ENCODE peak calls at places on chromosome 5, in nine cellular contexts. A is PC-3, R is OCI-LY7, D is SK-N-SH, I is HCT116, V is MM.1S, X is GM23248, M is GM23338, J is neural progenitor cell. G is an unnamed sample. For H3K4me1, the result is how much of the 10 kb centered on the place peaks cover.

GRCh38 chr5:152367554-152367953 is 37.5 kb downstream of the NMUR2 start:
- DNase-seq in R (no peak), I (no peak), X (no peak), A (no peak), D (no peak), J (no peak), V (no peak), M (no peak), G (no peak)

GRCh38 chr5:7714697-7715096 is 136.2 kb downstream of the CFAP90 start:
- DNase-seq in R (no peak), A (no peak), D (no peak), M (no peak), X (no peak), V (no peak), J (no peak), I (no peak), G (no peak)

GRCh38 chr5:18067615-18068014 is 433.4 kb downstream of the TAF11L14 start:
- DNase-seq in X (no peak), M (no peak), V (no peak), A (no peak), J (no peak), I (no peak), D (no peak), R (no peak), G (no peak)

GRCh38 chr5:159878988-159879471 is 37.3 kb upstream of the ADRA1B start:
- DNase-seq in I (no peak), X (peak), M (peak), J (peak), A (no peak), R (no peak), V (no peak), D (peak), G (peak)

GRCh38 chr5:143085319-143085917 is 315.2 kb downstream of the ARHGAP26 start:
- DNase-seq in I (no peak), A (no peak), J (no peak), M (no peak), V (no peak), R (no peak), D (no peak), X (no peak), G (peak)

GRCh38 chr5:156473271-156473935 is 146.4 kb downstream of the SGCD start:
- DNase-seq in X (peak), V (no peak), M (no peak), R (no peak), A (no peak), D (no peak), J (no peak), I (no peak), G (no peak)

GRCh38 chr5:149041242-149041641 is 21.6 kb downstream of the SH3TC2 start:
- DNase-seq in D (no peak), I (no peak), J (peak), R (no peak), M (no peak), A (no peak), V (no peak), X (no peak), G (no peak)

GRCh38 chr5:157398310-157398709 is 61.7 kb upstream of the NIPAL4 start:
- DNase-seq in R (no peak), J (no peak), V (no peak), M (no peak), X (no peak), D (no peak), I (no peak), A (no peak), G (no peak)

GRCh38 chr5:44389410-44389879 is at the start of gene FGF10:
- DNase-seq in V (peak), X (peak), I (no peak), R (no peak), M (peak), D (peak), J (peak), A (no peak), G (peak)

GRCh38 chr5:140497897-140498296 is 49.6 kb upstream of the EIF4EBP3 start:
- DNase-seq in J (no peak), V (no peak), R (no peak), I (no peak), A (no peak), D (no peak), X (peak), M (no peak), G (peak)

GRCh38 chr5:176754376-176754942 is 55.9 kb upstream of the UNC5A start:
- DNase-seq in A (peak), D (no peak), V (no peak), X (no peak), J (no peak), R (no peak), M (no peak), I (no peak), G (no peak)

GRCh38 chr5:177494356-177495195 is 2.8 kb downstream of the PDLIM7 start:
- DNase-seq in V (no peak), M (peak), I (peak), D (peak), J (peak), A (peak), R (peak), X (peak), G (peak)

GRCh38 chr5:112931473-112931872 is 9.4 kb upstream of the REEP5 start:
- DNase-seq in J (no peak), D (no peak), I (no peak), V (no peak), A (no peak), X (no peak), R (peak), M (no peak), G (no peak)

GRCh38 chr5:93794954-93795353 is 53.6 kb upstream of the POU5F2 start:
- DNase-seq in D (no peak), R (peak), X (no peak), I (no peak), J (no peak), V (no peak), A (peak), M (no peak), G (peak)

GRCh38 chr5:912356-913091 is 19.8 kb downstream of the TRIP13 start:
- DNase-seq in R (peak), M (peak), V (no peak), J (peak), A (peak), D (no peak), X (peak), I (peak), G (no peak)

GRCh38 chr5:135434591-135435466 is 12.3 kb downstream of the DCANP1 start:
- DNase-seq in X (peak), R (no peak), J (no peak), A (no peak), M (no peak), I (no peak), V (no peak), D (no peak), G (no peak)

GRCh38 chr5:161625673-161626072 is 59.8 kb upstream of the GABRA6 start:
- DNase-seq in R (no peak), I (no peak), V (no peak), M (no peak), X (no peak), J (no peak), A (no peak), D (no peak), G (no peak)

GRCh38 chr5:73215525-73215890 is 42.5 kb downstream of the TMEM174 start:
- DNase-seq in V (no peak), I (no peak), M (no peak), D (no peak), A (no peak), X (no peak), R (no peak), J (no peak), G (no peak)

GRCh38 chr5:127802477-127802865 is 99.3 kb downstream of the CCDC192 start:
- DNase-seq in D (no peak), V (no peak), M (no peak), I (no peak), R (no peak), X (peak), A (no peak), J (no peak), G (no peak)

GRCh38 chr5:140011297-140011802 is 31.7 kb downstream of the NRG2 start:
- DNase-seq in I (no peak), M (no peak), J (no peak), X (peak), D (no peak), V (peak), A (peak), R (no peak), G (peak)

GRCh38 chr5:142561029-142561428 is 124.9 kb downstream of the FGF1 start:
- DNase-seq in R (no peak), D (no peak), M (no peak), V (no peak), X (no peak), I (no peak), A (no peak), J (no peak), G (no peak)

GRCh38 chr5:136891175-136891574 is 525.8 kb upstream of the TRPC7 start:
- DNase-seq in R (no peak), M (peak), D (no peak), X (no peak), I (no peak), V (no peak), J (no peak), A (no peak), G (no peak)

GRCh38 chr5:118968925-118969375 is 19.4 kb downstream of the DTWD2 start:
- DNase-seq in D (no peak), X (peak), A (peak), V (no peak), R (no peak), J (no peak), I (no peak), M (no peak), G (no peak)

GRCh38 chr5:148998174-148998797 is 64.6 kb downstream of the SH3TC2 start:
- DNase-seq in M (peak), D (peak), V (peak), R (peak), X (peak), A (peak), J (peak), I (peak), G (peak)

GRCh38 chr5:150392680-150393079 is 20.0 kb downstream of the CD74 start:
- DNase-seq in I (no peak), M (no peak), D (no peak), X (no peak), J (no peak), A (no peak), V (no peak), R (no peak), G (no peak)

GRCh38 chr5:91541696-91542095 is 158.6 kb upstream of the ARRDC3 start:
- DNase-seq in M (no peak), X (peak), J (no peak), V (no peak), A (peak), I (peak), D (no peak), R (no peak), G (no peak)

GRCh38 chr5:116424258-116424615 is 150.4 kb downstream of the SEMA6A start:
- DNase-seq in I (no peak), M (no peak), D (no peak), A (no peak), J (no peak), R (no peak), V (no peak), X (no peak), G (no peak)

GRCh38 chr5:35016179-35017056 is 31.3 kb downstream of the AGXT2 start:
- DNase-seq in I (no peak), D (no peak), R (no peak), J (no peak), M (no peak), A (no peak), V (no peak), X (no peak), G (no peak)

GRCh38 chr5:14593326-14594036 is 11.9 kb downstream of the OTULINL start:
- DNase-seq in V (no peak), D (no peak), M (no peak), A (no peak), R (no peak), J (no peak), X (peak), I (no peak), G (no peak)
- H3K4me1 ChIP-seq in V (half or more), D (under half), M (under half), A (under half), R (under half), J (under half), X (under half), I (under half), G (under half)

DNA sequence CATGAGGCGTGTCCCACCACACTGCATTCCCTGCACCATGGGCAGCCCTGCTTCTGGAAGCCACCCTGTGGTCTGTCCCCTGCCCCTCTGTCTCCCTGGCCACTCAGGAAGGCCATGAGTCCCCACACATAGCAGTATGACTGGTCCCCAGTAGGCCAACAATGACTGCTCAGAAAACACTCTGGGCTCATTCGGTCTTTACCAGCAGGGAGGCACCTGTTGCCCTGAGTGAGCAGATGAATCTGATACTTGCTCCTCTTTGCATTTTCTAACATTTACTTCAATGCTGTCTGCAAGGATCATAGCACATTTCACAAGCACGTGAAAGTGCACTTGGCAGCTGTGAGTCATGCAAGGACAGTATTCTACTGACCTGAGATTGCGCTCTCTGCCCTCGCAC is 365.4 kb upstream of the IRX1 start:
- DNase-seq in R (no peak), X (no peak), J (no peak), D (no peak), A (no peak), M (no peak), V (no peak), I (no peak), G (no peak)
- TF ChIP-seq EZH2phosphoT487 in R (no peak), X (no peak), J (no peak), D (no peak), A (no peak), M (no peak), V (no peak), I (no peak), G (no peak)

DNA sequence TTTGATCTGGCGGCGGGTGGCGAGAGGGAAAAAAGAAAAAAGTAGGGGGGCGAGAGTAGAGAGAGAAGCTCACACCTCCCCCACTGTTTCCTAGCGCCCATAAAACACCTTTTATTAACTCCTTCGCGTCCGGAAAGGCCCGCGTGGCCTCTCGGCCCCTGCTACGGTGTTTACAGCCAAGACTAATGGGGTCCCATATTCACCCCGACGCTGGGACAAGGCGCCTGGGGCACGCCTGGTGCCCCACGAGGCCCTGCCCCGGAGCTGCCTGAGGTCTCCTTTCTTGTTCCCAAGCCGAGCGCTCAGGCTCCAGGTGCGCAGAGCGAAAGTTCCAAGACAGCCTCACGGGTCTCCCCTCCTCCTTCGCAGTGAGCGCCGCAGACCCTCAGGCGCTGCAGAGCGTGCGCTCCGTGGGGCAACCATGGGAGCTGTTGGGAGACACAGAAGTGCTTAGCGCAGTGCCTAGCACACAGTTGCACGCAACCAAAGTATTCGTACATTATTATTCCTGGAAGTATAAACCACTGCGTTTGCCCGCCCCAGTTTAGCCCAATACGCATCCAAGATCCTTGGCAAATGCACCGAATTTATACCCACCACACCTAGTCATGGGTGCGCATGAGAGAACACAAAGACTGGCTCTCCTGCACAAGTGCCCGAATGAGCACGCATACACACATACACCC is 4.3 kb downstream of the HAND1 start:
- DNase-seq in X (no peak), I (no peak), V (no peak), M (peak), A (no peak), D (no peak), R (no peak), J (peak), G (no peak)
- H3K4me3 ChIP-seq in X (no peak), I (no peak), V (no peak), M (peak), A (no peak), D (no peak), R (no peak), J (no peak), G (no peak)

DNA sequence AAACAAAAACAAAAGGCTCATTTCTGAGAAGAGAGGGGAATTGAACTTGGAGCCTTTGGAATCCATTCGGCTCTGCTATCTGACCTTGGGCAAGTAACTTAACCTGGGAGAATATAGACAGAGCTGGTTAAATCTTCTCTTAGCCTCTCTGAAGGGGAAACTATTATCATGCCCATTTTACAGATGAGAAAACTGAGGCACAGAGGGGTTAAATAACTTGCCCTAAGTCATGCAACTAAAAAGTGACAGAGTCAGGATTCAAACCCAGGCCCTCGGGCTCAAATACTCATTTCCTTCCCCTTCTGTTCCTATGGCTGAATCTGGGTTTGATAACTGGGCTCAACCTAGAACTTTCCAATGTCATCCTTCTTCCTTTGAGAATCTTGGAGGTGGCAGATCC is 291.3 kb upstream of the MSX2 start:
- DNase-seq in X (no peak), I (no peak), J (no peak), D (no peak), M (no peak), A (no peak), V (no peak), R (no peak), G (no peak)
- H3K4me1 ChIP-seq in X (under half), I (under half), J (under half), D (under half), M (under half), A (under half), V (under half), R (under half), G (under half)

GRCh38 chr5:75363726-75364495 is 26.9 kb downstream of the HMGCR start:
- DNase-seq in V (no peak), D (no peak), I (no peak), A (no peak), R (no peak), X (no peak), M (peak), J (no peak), G (no peak)
- TF ChIP-seq EZH2phosphoT487 in V (no peak), D (no peak), I (no peak), A (no peak), R (no peak), X (no peak), M (no peak), J (no peak), G (no peak)

GRCh38 chr5:55222061-55222818 is 4.9 kb downstream of the MCIDAS start:
- DNase-seq in V (no peak), R (no peak), X (no peak), I (no peak), A (no peak), D (no peak), M (peak), J (peak), G (no peak)
- H3K4me3 ChIP-seq in V (no peak), R (no peak), X (no peak), I (no peak), A (no peak), D (no peak), M (peak), J (no peak), G (no peak)

DNA sequence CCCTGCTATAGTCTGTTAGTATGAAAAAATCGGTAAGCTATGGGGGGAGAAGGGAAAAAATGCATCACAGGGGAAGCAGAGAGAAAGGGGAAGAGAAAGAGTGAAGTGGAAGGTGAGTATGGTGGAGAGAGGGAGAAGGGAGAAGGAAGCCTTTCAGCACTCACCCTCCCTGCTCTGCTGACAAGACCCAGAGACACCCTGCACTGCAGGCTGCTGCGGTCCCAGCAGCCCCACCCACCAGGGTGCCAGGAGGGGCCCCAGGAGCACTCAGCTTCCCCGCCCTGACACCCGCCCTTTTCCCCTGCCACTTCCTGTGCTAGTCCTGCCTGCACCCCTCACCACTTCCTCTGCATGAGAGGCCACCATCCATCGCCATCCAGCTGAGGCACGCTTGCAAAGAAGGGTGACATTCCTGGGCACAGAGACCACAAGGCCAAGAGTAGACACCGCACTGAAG is 12.7 kb downstream of the STK10 start:
- DNase-seq in D (no peak), V (peak), X (no peak), R (peak), I (no peak), A (no peak), J (no peak), M (no peak), G (no peak)
- H3K4me1 ChIP-seq in D (under half), V (under half), X (under half), R (half or more), I (under half), A (under half), J (under half), M (under half), G (under half)